ENCODE peak calls at places on chromosome X, in five cellular contexts. O is caudate nucleus, K is foreskin fibroblast, C is right cardiac atrium, F is T-helper 9 cell. Y is an unnamed sample.

GRCh38 chrX:131821945-131822622 is 201.0 kb upstream of the STK26 start:
- DNase-seq in O (peak), K (no peak), C (peak), F (peak), Y (no peak)

GRCh38 chrX:27186671-27187070 is 276.5 kb downstream of the PPP4R3C start:
- DNase-seq in O (no peak), K (peak), C (no peak), F (peak), Y (no peak)

GRCh38 chrX:153640045-153640686 is 6.8 kb upstream of the DUSP9 start:
- DNase-seq in O (no peak), K (no peak), C (no peak), F (no peak), Y (no peak)

GRCh38 chrX:45775462-45775861 is 574.8 kb upstream of the DIPK2B start:
- DNase-seq in O (no peak), K (peak), C (no peak), F (no peak), Y (peak)

GRCh38 chrX:54715621-54716020 is 82.4 kb downstream of the ITIH6 start:
- DNase-seq in O (no peak), K (no peak), C (no peak), F (no peak), Y (no peak)

GRCh38 chrX:118698516-118699247 is 28.7 kb upstream of the IL13RA1 start:
- DNase-seq in O (no peak), K (peak), C (no peak), F (no peak), Y (no peak)

GRCh38 chrX:10656214-10656613 is 35.8 kb upstream of the MID1 start:
- DNase-seq in O (no peak), K (no peak), C (no peak), F (no peak), Y (no peak)

GRCh38 chrX:63922221-63922620 is 137.2 kb upstream of the ARHGEF9 start:
- DNase-seq in O (no peak), K (peak), C (no peak), F (no peak), Y (peak)

GRCh38 chrX:1657367-1658082 is 42.7 kb downstream of the ASMT start:
- DNase-seq in O (no peak), K (peak), C (no peak), F (peak), Y (peak)

GRCh38 chrX:130975947-130976346 is 72.9 kb upstream of the ENOX2 start:
- DNase-seq in O (no peak), K (no peak), C (no peak), F (no peak), Y (no peak)

GRCh38 chrX:75067931-75068330 is 88.2 kb downstream of the ABCB7 start:
- DNase-seq in O (no peak), K (peak), C (no peak), F (no peak), Y (no peak)

GRCh38 chrX:15815779-15816452 is 25.6 kb downstream of the ZRSR2 start:
- DNase-seq in O (no peak), K (peak), C (no peak), F (no peak), Y (no peak)

GRCh38 chrX:150984164-150984824 is 1.2 kb downstream of the HMGB3 start:
- DNase-seq in O (no peak), K (no peak), C (no peak), F (no peak), Y (no peak)